ENCODE peak calls at places on chromosomes 7 and 10, in six cellular contexts. One of them, this sample, is unnamed. For H3K27me3 and H3K36me3, the result is how much of the 10 kb centered on the place peaks cover.

GRCh38 chr7:134773164-134773563 is 6.3 kb upstream of the CALD1 start:
- DNase-seq in cardiac muscle cell: no peak
- DNase-seq in body of pancreas: no peak
- DNase-seq in colonic mucosa: no peak
- DNase-seq in neural progenitor cell: no peak
- DNase-seq in upper lobe of right lung: no peak
- DNase-seq in this sample: no peak

GRCh38 chr7:22418251-22419046 is 61.5 kb upstream of the RAPGEF5 start:
- DNase-seq in colonic mucosa: no peak
- DNase-seq in cardiac muscle cell: no peak
- DNase-seq in neural progenitor cell: no peak
- DNase-seq in upper lobe of right lung: no peak
- DNase-seq in body of pancreas: no peak
- DNase-seq in this sample: no peak

GRCh38 chr10:5591336-5591824 is 66.6 kb downstream of the CALML3 start:
- DNase-seq in neural progenitor cell: peak
- DNase-seq in body of pancreas: no peak
- DNase-seq in cardiac muscle cell: no peak
- DNase-seq in colonic mucosa: no peak
- DNase-seq in upper lobe of right lung: peak
- DNase-seq in this sample: peak

GRCh38 chr7:135232720-135233119 is 918 bp upstream of the STRA8 start:
- DNase-seq in body of pancreas: no peak
- DNase-seq in colonic mucosa: no peak
- DNase-seq in cardiac muscle cell: no peak
- DNase-seq in neural progenitor cell: peak
- DNase-seq in upper lobe of right lung: no peak
- DNase-seq in this sample: peak

GRCh38 chr7:122546496-122546895 is 152.4 kb downstream of the RNF133 start:
- DNase-seq in upper lobe of right lung: no peak
- DNase-seq in neural progenitor cell: no peak
- DNase-seq in cardiac muscle cell: peak
- DNase-seq in body of pancreas: no peak
- DNase-seq in colonic mucosa: no peak
- DNase-seq in this sample: no peak

GRCh38 chr7:2729893-2730716 is 42.1 kb downstream of the AMZ1 start:
- DNase-seq in body of pancreas: no peak
- DNase-seq in neural progenitor cell: no peak
- DNase-seq in colonic mucosa: no peak
- DNase-seq in upper lobe of right lung: peak
- DNase-seq in cardiac muscle cell: no peak
- DNase-seq in this sample: peak

GRCh38 chr10:126892150-126892872 is 12.9 kb upstream of the DOCK1 start:
- DNase-seq in upper lobe of right lung: no peak
- DNase-seq in cardiac muscle cell: no peak
- DNase-seq in neural progenitor cell: no peak
- DNase-seq in colonic mucosa: no peak
- DNase-seq in body of pancreas: no peak
- DNase-seq in this sample: no peak

GRCh38 chr7:81629702-81630101 is 140.1 kb downstream of the HGF start:
- DNase-seq in body of pancreas: no peak
- DNase-seq in neural progenitor cell: no peak
- DNase-seq in cardiac muscle cell: no peak
- DNase-seq in upper lobe of right lung: no peak
- DNase-seq in colonic mucosa: no peak
- DNase-seq in this sample: no peak

GRCh38 chr10:33335800-33336605 is 1.5 kb upstream of the NRP1 start:
- DNase-seq in cardiac muscle cell: peak
- DNase-seq in body of pancreas: peak
- DNase-seq in neural progenitor cell: peak
- DNase-seq in upper lobe of right lung: peak
- DNase-seq in colonic mucosa: peak
- DNase-seq in this sample: peak

GRCh38 chr7:116357776-116358670 is 141.5 kb upstream of the CAV2 start:
- DNase-seq in cardiac muscle cell: peak
- DNase-seq in colonic mucosa: no peak
- DNase-seq in upper lobe of right lung: no peak
- DNase-seq in neural progenitor cell: no peak
- DNase-seq in body of pancreas: no peak
- DNase-seq in this sample: no peak

GRCh38 chr7:144057954-144058353 is 9.2 kb downstream of the OR2A5 start:
- DNase-seq in colonic mucosa: no peak
- DNase-seq in body of pancreas: no peak
- DNase-seq in upper lobe of right lung: no peak
- DNase-seq in cardiac muscle cell: peak
- DNase-seq in neural progenitor cell: no peak
- DNase-seq in this sample: no peak

GRCh38 chr10:110209926-110210662 is 2.7 kb downstream of the MXI1 start:
- DNase-seq in upper lobe of right lung: peak
- DNase-seq in neural progenitor cell: peak
- DNase-seq in colonic mucosa: peak
- DNase-seq in cardiac muscle cell: peak
- DNase-seq in body of pancreas: peak
- DNase-seq in this sample: peak

GRCh38 chr10:46091834-46092522 is 45.9 kb upstream of the MSMB start:
- DNase-seq in colonic mucosa: no peak
- DNase-seq in body of pancreas: no peak
- DNase-seq in upper lobe of right lung: no peak
- DNase-seq in neural progenitor cell: no peak
- DNase-seq in cardiac muscle cell: no peak
- DNase-seq in this sample: no peak

GRCh38 chr10:118216526-118217035 is 125.5 kb downstream of the FAM204A start:
- DNase-seq in cardiac muscle cell: no peak
- DNase-seq in body of pancreas: no peak
- DNase-seq in neural progenitor cell: no peak
- DNase-seq in colonic mucosa: no peak
- DNase-seq in upper lobe of right lung: no peak
- DNase-seq in this sample: no peak

GRCh38 chr10:31536297-31536696 is 217.3 kb downstream of the ZEB1 start:
- DNase-seq in upper lobe of right lung: no peak
- DNase-seq in colonic mucosa: no peak
- DNase-seq in neural progenitor cell: no peak
- DNase-seq in body of pancreas: no peak
- DNase-seq in cardiac muscle cell: peak
- DNase-seq in this sample: no peak

GRCh38 chr7:13742719-13743640 is 246.5 kb downstream of the ETV1 start:
- DNase-seq in colonic mucosa: peak
- DNase-seq in neural progenitor cell: peak
- DNase-seq in upper lobe of right lung: no peak
- DNase-seq in cardiac muscle cell: peak
- DNase-seq in body of pancreas: peak
- DNase-seq in this sample: no peak

GRCh38 chr10:85741626-85742300 is 624.8 kb downstream of the GRID1 start:
- DNase-seq in colonic mucosa: no peak
- DNase-seq in neural progenitor cell: no peak
- DNase-seq in body of pancreas: no peak
- DNase-seq in upper lobe of right lung: no peak
- DNase-seq in cardiac muscle cell: no peak
- DNase-seq in this sample: no peak

GRCh38 chr7:134619627-134620331 is 26.9 kb upstream of the BPGM start:
- DNase-seq in upper lobe of right lung: no peak
- DNase-seq in body of pancreas: no peak
- DNase-seq in colonic mucosa: no peak
- DNase-seq in neural progenitor cell: no peak
- DNase-seq in cardiac muscle cell: peak
- DNase-seq in this sample: no peak

GRCh38 chr7:89623018-89623672 is 531.1 kb upstream of the STEAP1 start:
- DNase-seq in body of pancreas: peak
- DNase-seq in neural progenitor cell: peak
- DNase-seq in colonic mucosa: no peak
- DNase-seq in upper lobe of right lung: no peak
- DNase-seq in cardiac muscle cell: peak
- DNase-seq in this sample: no peak

GRCh38 chr7:143429770-143430698 is 13.2 kb upstream of the TAS2R60 start:
- DNase-seq in upper lobe of right lung: no peak
- DNase-seq in colonic mucosa: no peak
- DNase-seq in body of pancreas: no peak
- DNase-seq in neural progenitor cell: no peak
- DNase-seq in cardiac muscle cell: peak
- DNase-seq in this sample: no peak

GRCh38 chr10:88194041-88194887 is 330.8 kb downstream of the PTEN start:
- DNase-seq in cardiac muscle cell: peak
- DNase-seq in body of pancreas: no peak
- DNase-seq in colonic mucosa: no peak
- DNase-seq in neural progenitor cell: no peak
- DNase-seq in upper lobe of right lung: no peak
- DNase-seq in this sample: no peak

GRCh38 chr10:90871279-90871760 is 454 bp upstream of the RPP30 start:
- DNase-seq in cardiac muscle cell: peak
- DNase-seq in body of pancreas: peak
- DNase-seq in upper lobe of right lung: no peak
- DNase-seq in neural progenitor cell: peak
- DNase-seq in colonic mucosa: peak
- DNase-seq in this sample: peak

GRCh38 chr10:71650397-71650796 is 69.2 kb downstream of the C10orf105 start:
- DNase-seq in body of pancreas: no peak
- DNase-seq in neural progenitor cell: no peak
- DNase-seq in cardiac muscle cell: no peak
- DNase-seq in colonic mucosa: no peak
- DNase-seq in upper lobe of right lung: no peak
- DNase-seq in this sample: no peak

DNA sequence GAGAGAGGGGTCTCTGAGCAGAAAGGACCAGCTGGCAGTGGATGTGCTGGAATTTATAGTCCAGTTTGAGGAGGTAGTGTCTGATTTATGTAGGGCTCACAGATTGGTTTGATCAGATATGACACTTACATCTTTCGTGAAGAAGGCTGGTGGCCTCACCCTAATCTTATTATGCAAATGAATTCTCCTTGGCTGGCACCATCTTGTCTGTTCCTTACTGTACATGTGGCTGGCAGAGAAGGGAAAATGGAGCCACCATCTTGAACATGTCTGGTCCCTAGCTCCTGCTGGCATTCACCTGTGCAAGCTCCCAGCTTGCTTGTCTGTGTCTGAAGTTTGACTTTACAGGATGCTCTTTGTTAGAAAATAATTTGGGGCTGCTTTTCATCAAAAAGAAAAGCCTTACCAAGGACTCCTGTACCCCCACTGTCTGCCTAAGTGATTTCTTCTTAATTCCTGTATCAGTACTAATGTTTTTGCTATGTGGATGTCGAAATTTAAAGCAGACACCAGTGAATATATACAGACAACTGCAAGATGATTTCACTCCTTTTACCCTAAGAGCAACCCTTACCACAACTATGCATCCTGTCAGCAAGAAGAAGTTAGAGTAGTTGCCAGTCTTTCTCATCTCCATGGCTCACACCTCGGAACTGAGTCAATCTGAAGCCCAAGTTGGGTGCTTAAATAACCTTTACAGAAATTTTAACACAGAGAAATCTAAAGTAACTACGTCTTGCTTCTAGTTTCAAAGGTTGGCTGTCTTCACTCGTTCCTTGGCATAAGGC is 322.0 kb upstream of the SEMA3D start:
- DNase-seq in colonic mucosa: no peak
- DNase-seq in body of pancreas: no peak
- DNase-seq in cardiac muscle cell: peak
- DNase-seq in neural progenitor cell: no peak
- DNase-seq in upper lobe of right lung: no peak
- DNase-seq in this sample: no peak
- H3K4me3 ChIP-seq in colonic mucosa: no peak
- H3K4me3 ChIP-seq in body of pancreas: no peak
- H3K4me3 ChIP-seq in cardiac muscle cell: no peak
- H3K4me3 ChIP-seq in neural progenitor cell: no peak
- H3K4me3 ChIP-seq in upper lobe of right lung: no peak
- H3K4me3 ChIP-seq in this sample: no peak

GRCh38 chr10:36183726-36184125 is 541.6 kb upstream of the FZD8 start:
- DNase-seq in upper lobe of right lung: no peak
- DNase-seq in neural progenitor cell: no peak
- DNase-seq in colonic mucosa: no peak
- DNase-seq in cardiac muscle cell: no peak
- DNase-seq in body of pancreas: no peak
- DNase-seq in this sample: no peak
- H3K27me3 ChIP-seq in upper lobe of right lung: under half
- H3K27me3 ChIP-seq in neural progenitor cell: under half
- H3K27me3 ChIP-seq in colonic mucosa: under half
- H3K27me3 ChIP-seq in cardiac muscle cell: under half
- H3K27me3 ChIP-seq in body of pancreas: under half
- H3K27me3 ChIP-seq in this sample: under half

GRCh38 chr7:32178731-32179366 is 108.6 kb upstream of the PDE1C start:
- DNase-seq in body of pancreas: no peak
- DNase-seq in upper lobe of right lung: no peak
- DNase-seq in neural progenitor cell: no peak
- DNase-seq in cardiac muscle cell: no peak
- DNase-seq in colonic mucosa: no peak
- DNase-seq in this sample: no peak
- H3K36me3 ChIP-seq in body of pancreas: under half
- H3K36me3 ChIP-seq in upper lobe of right lung: under half
- H3K36me3 ChIP-seq in neural progenitor cell: under half
- H3K36me3 ChIP-seq in cardiac muscle cell: under half
- H3K36me3 ChIP-seq in colonic mucosa: under half
- H3K36me3 ChIP-seq in this sample: under half

DNA sequence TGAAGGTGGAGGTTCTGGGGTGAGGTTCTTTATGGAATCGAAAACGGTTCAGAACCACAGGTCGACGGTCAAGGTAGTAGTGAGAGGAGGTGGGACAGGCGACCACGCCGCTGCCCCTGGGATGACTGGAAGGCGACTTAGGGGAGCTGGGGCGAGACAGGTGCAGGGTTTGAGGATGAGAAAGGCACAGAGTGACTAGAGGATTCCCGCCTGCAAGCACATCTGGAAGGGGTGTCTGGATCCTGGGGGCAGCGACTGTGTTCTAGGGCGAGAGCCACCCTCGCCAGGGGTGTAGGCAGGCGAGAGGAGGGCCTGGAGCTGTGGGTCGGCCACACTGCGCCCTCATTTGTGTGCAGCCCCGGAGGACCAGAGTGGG is 468 bp upstream of the IRF5 start:
- DNase-seq in upper lobe of right lung: peak
- DNase-seq in body of pancreas: no peak
- DNase-seq in colonic mucosa: no peak
- DNase-seq in cardiac muscle cell: no peak
- DNase-seq in neural progenitor cell: no peak
- DNase-seq in this sample: no peak
- H3K4me3 ChIP-seq in upper lobe of right lung: peak
- H3K4me3 ChIP-seq in body of pancreas: no peak
- H3K4me3 ChIP-seq in colonic mucosa: peak
- H3K4me3 ChIP-seq in cardiac muscle cell: no peak
- H3K4me3 ChIP-seq in neural progenitor cell: peak
- H3K4me3 ChIP-seq in this sample: peak

GRCh38 chr10:83817797-83818196 is 321.5 kb upstream of the GHITM start:
- DNase-seq in body of pancreas: no peak
- DNase-seq in colonic mucosa: no peak
- DNase-seq in cardiac muscle cell: no peak
- DNase-seq in neural progenitor cell: no peak
- DNase-seq in upper lobe of right lung: no peak
- DNase-seq in this sample: no peak
- H3K27me3 ChIP-seq in body of pancreas: under half
- H3K27me3 ChIP-seq in colonic mucosa: under half
- H3K27me3 ChIP-seq in cardiac muscle cell: under half
- H3K27me3 ChIP-seq in neural progenitor cell: under half
- H3K27me3 ChIP-seq in upper lobe of right lung: under half
- H3K27me3 ChIP-seq in this sample: under half

GRCh38 chr7:36852017-36852416 is 127.7 kb upstream of the AOAH start:
- DNase-seq in colonic mucosa: no peak
- DNase-seq in cardiac muscle cell: peak
- DNase-seq in upper lobe of right lung: no peak
- DNase-seq in neural progenitor cell: no peak
- DNase-seq in body of pancreas: no peak
- DNase-seq in this sample: no peak
- H3K36me3 ChIP-seq in colonic mucosa: under half
- H3K36me3 ChIP-seq in cardiac muscle cell: under half
- H3K36me3 ChIP-seq in upper lobe of right lung: under half
- H3K36me3 ChIP-seq in neural progenitor cell: under half
- H3K36me3 ChIP-seq in body of pancreas: under half
- H3K36me3 ChIP-seq in this sample: under half

This sample was measured in H7.